ENCODE peak calls at places on chromosomes 6 and 20, in seven cellular contexts. K, B, X, J, I, M and S are unnamed samples.

GRCh38 chr6:8908638-8909037 is 473.3 kb upstream of the SLC35B3 start:
- DNase-seq in K (no peak), B (no peak), X (no peak), J (no peak), I (no peak), M (no peak), S (no peak)

GRCh38 chr20:709421-709820 is 33.8 kb upstream of the SCRT2 start:
- DNase-seq in K (no peak), B (no peak), X (peak; percentile 8), J (no peak), I (no peak), M (peak; percentile 33), S (no peak)

GRCh38 chr6:94736231-94736630 is 841.1 kb upstream of the MANEA start:
- DNase-seq in K (no peak), B (no peak), X (no peak), J (no peak), I (no peak), M (no peak), S (no peak)

GRCh38 chr6:164928041-164928321 is 381.4 kb downstream of the C6orf118 start:
- DNase-seq in K (no peak), B (no peak), X (no peak), J (no peak), I (no peak), M (no peak), S (no peak)

GRCh38 chr6:62652692-62653328 is 366.8 kb upstream of the KHDRBS2 start:
- DNase-seq in K (no peak), B (peak; percentile 16), X (peak; percentile 22), J (no peak), I (no peak), M (no peak), S (no peak)

GRCh38 chr6:125099211-125100017 is 54.2 kb upstream of the TPD52L1 start:
- DNase-seq in K (peak; percentile 76), B (peak; percentile 28), X (peak; percentile 73), J (no peak), I (peak; percentile 79), M (peak; percentile 86), S (no peak)

GRCh38 chr20:10040070-10040970 is 5.5 kb downstream of the ANKEF1 start:
- DNase-seq in K (no peak), B (peak; percentile 78), X (peak; percentile 42), J (no peak), I (no peak), M (no peak), S (no peak)

GRCh38 chr6:56329296-56330050 is 82.1 kb upstream of the COL21A1 start:
- DNase-seq in K (no peak), B (peak; percentile 3), X (peak; percentile 88), J (no peak), I (no peak), M (no peak), S (no peak)

GRCh38 chr20:62496525-62497218 is 20.9 kb upstream of the GATA5 start:
- DNase-seq in K (no peak), B (no peak), X (no peak), J (no peak), I (no peak), M (no peak), S (peak; percentile 14)

GRCh38 chr20:24965065-24965919 is 16.2 kb downstream of the CST7 start:
- DNase-seq in K (no peak), B (no peak), X (no peak), J (no peak), I (peak; percentile 59), M (no peak), S (no peak)

GRCh38 chr20:19222520-19223040 is 10.1 kb downstream of the SLC24A3 start:
- DNase-seq in K (no peak), B (no peak), X (no peak), J (no peak), I (no peak), M (no peak), S (no peak)

GRCh38 chr6:96013531-96013930 is 2.2 kb upstream of the FUT9 start:
- DNase-seq in K (no peak), B (no peak), X (no peak), J (no peak), I (no peak), M (no peak), S (no peak)

GRCh38 chr20:51022803-51023616 is at the start of gene KCNG1:
- DNase-seq in K (no peak), B (peak; percentile 56), X (peak; percentile 81), J (no peak), I (peak; percentile 88), M (peak; percentile 82), S (peak; percentile 6)

GRCh38 chr6:18388252-18388651 is 1.1 kb downstream of the RNF144B start:
- DNase-seq in K (no peak), B (peak; percentile 67), X (no peak), J (no peak), I (no peak), M (no peak), S (no peak)
- H3K27ac ChIP-seq in K (peak overlapping the region; percentile 39), B (peak overlapping the region; percentile 95), X (no peak overlapping the region), J (no peak overlapping the region), I (peak overlapping the region; percentile 37), M (peak overlapping the region; percentile 88), S (no peak overlapping the region)

DNA sequence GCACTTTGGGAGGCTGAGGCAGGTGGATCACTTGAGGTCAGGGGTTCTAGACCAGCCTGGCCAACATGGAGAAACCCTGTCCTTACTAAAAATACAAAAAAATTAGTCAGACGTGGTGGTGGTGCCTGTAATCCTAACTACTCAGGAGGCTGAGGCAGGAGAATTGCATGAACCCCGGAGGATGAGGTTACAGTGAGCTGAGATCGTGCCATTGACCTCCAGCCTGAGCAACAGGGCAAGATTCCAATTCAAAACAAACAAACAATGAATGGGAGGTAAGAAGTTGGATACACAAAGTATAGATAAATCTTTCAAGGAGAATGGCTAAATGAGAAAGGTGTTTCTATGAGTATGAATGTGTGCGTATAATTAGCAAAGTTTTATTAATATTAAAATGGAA is 75.3 kb downstream of the REV3L start:
- DNase-seq in K (no peak), B (no peak), X (no peak), J (no peak), I (no peak), M (no peak), S (no peak)
- H3K27ac ChIP-seq in K (no peak overlapping the region), B (no peak overlapping the region), X (no peak overlapping the region), J (no peak overlapping the region), I (no peak overlapping the region), M (no peak overlapping the region), S (no peak overlapping the region)

DNA sequence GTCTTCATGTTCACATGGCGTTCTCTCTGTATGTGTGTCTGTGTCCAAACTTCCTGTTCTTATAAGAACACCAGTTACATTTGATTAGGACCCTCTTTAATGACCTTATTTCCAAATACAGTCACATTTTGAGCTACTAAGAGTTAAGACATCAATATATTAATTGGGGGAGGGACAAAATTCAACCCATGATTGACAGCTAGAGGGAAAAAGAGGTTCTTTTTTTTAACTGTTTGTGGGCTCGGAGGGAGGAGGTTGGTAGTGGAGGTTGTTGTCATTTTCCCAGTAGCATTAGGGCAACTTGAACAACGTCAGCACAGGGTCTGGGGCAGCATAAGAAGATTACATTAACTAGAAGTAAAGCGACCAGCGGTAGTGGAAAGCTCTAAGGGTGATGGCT is 2.3 kb upstream of the GMDS start:
- DNase-seq in K (no peak), B (no peak), X (no peak), J (no peak), I (no peak), M (no peak), S (no peak)
- H3K27ac ChIP-seq in K (no peak overlapping the region), B (no peak overlapping the region), X (no peak overlapping the region), J (no peak overlapping the region), I (no peak overlapping the region), M (no peak overlapping the region), S (no peak overlapping the region)

DNA sequence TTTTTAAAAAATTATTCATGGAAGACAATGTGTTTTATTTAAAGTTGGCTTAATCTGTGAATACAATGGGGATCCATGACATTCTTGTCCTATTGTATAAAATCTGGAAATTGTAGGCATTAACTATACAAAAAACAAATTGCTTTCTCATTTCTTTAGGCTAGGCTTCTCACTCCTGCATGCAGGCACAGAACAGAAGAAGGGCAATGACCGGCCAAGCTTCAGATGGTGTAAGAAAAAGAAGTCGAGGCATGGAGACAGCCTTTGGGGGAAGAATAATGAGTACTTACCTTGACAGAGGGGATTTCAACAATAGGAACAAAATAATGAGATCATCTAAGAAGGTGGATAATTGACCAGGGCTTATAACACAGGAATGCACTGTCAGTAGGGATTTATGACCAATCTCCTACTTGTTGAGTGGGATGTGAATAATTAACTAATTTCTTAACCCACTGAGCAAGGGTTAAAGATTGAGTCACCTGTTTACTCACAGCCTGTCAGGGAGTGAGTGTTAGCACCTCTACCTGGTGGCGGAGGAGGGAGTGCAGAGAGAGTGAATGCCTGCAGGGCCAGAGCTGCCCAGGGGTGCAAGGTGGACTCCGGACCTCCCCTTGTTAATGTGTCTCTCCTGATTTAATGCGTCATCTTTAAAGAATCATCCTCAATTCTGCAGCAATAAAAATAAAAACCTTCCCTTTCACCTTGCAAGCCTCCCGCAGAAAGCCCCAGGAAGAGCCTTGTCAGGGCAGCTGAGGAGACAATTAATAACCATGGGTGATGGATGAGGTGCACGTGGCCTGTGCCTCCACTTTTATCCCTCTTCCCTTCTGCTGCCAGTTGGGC is 3.9 kb downstream of the SLC22A2 start:
- DNase-seq in K (no peak), B (peak; percentile 87), X (no peak), J (no peak), I (peak; percentile 81), M (peak; percentile 74), S (no peak)
- H3K27ac ChIP-seq in K (no peak overlapping the region), B (no peak overlapping the region), X (no peak overlapping the region), J (no peak overlapping the region), I (peak overlapping the region; percentile 77), M (peak overlapping the region; percentile 89), S (no peak overlapping the region)

GRCh38 chr6:11961923-11962322 is 50.2 kb upstream of the HIVEP1 start:
- DNase-seq in K (no peak), B (no peak), X (no peak), J (no peak), I (no peak), M (no peak), S (no peak)
- H3K27ac ChIP-seq in K (no peak overlapping the region), B (no peak overlapping the region), X (no peak overlapping the region), J (no peak overlapping the region), I (no peak overlapping the region), M (no peak overlapping the region), S (no peak overlapping the region)

DNA sequence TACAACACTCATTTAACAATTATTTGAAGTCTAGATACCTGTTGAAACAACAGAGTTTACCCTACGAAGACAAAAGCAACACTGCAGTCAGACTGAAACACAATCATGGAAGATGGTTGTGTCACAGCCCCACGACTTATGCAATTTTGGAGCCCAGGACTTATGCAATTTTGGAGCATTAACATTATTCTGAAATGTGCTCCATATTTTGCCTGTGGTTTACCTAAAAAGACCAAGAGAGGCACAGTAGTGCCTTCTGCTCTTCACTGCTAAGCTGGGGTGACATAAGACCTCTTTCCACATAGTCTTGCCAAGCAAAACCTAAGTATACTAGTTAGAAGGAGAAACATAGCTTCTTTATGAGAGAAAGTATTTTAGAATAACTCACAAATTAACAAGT is 216.5 kb downstream of the PTPRK start:
- DNase-seq in K (no peak), B (no peak), X (no peak), J (no peak), I (no peak), M (no peak), S (no peak)
- H3K27ac ChIP-seq in K (no peak overlapping the region), B (no peak overlapping the region), X (no peak overlapping the region), J (no peak overlapping the region), I (no peak overlapping the region), M (no peak overlapping the region), S (no peak overlapping the region)

GRCh38 chr6:32442977-32443552 is 3.4 kb downstream of the HLA-DRA start:
- DNase-seq in K (no peak), B (no peak), X (no peak), J (no peak), I (no peak), M (no peak), S (no peak)
- H3K27ac ChIP-seq in K (no peak overlapping the region), B (no peak overlapping the region), X (no peak overlapping the region), J (no peak overlapping the region), I (no peak overlapping the region), M (no peak overlapping the region), S (no peak overlapping the region)

GRCh38 chr6:39808934-39809333 is 16.8 kb downstream of the DAAM2 start:
- DNase-seq in K (peak; percentile 73), B (no peak), X (no peak), J (no peak), I (no peak), M (no peak), S (no peak)
- H3K27ac ChIP-seq in K (peak overlapping the region; percentile 27), B (no peak overlapping the region), X (no peak overlapping the region), J (no peak overlapping the region), I (no peak overlapping the region), M (no peak overlapping the region), S (no peak overlapping the region)